ENCODE peak calls at places on chromosome 20, in eight cellular contexts. S, U, X, N, A, T, B and Z are unnamed samples.

GRCh38 chr20:1467355-1468116 is 887 bp upstream of the NSFL1C start:
- DNase-seq in X (no peak), N (peak), T (no peak), S (peak), U (no peak), A (no peak), B (peak), Z (no peak)

GRCh38 chr20:35284267-35284991 is at the start of gene EIF6:
- DNase-seq in A (peak), U (peak), N (peak), B (peak), X (peak), T (peak), S (peak), Z (peak)

GRCh38 chr20:49821850-49822249 is 9.2 kb downstream of the SLC9A8 start:
- DNase-seq in B (no peak), N (no peak), T (no peak), U (peak), S (no peak), X (no peak), A (no peak), Z (no peak)

GRCh38 chr20:50317644-50318043 is 127.0 kb downstream of the CEBPB start:
- DNase-seq in S (no peak), X (no peak), T (no peak), B (peak), N (no peak), U (no peak), A (no peak), Z (no peak)

GRCh38 chr20:49699200-49699992 is 14.3 kb downstream of the B4GALT5 start:
- DNase-seq in S (no peak), B (peak), X (no peak), U (peak), N (no peak), A (peak), T (no peak), Z (no peak)

GRCh38 chr20:57260065-57260958 is 6.1 kb downstream of the BMP7 start:
- DNase-seq in A (no peak), X (no peak), U (no peak), N (peak), S (no peak), B (no peak), T (no peak), Z (no peak)

GRCh38 chr20:20551409-20551808 is 161.0 kb downstream of the RALGAPA2 start:
- DNase-seq in B (no peak), N (no peak), X (no peak), T (no peak), A (no peak), U (no peak), S (no peak), Z (no peak)

GRCh38 chr20:1813674-1814635 is 81.3 kb upstream of the SIRPA start:
- DNase-seq in T (no peak), N (no peak), X (no peak), A (no peak), B (no peak), S (no peak), U (no peak), Z (no peak)

GRCh38 chr20:49663112-49663511 is 50.6 kb downstream of the B4GALT5 start:
- DNase-seq in S (no peak), U (no peak), X (no peak), B (no peak), T (no peak), N (no peak), A (no peak), Z (no peak)

GRCh38 chr20:17956099-17956685 is 12.4 kb downstream of the SNX5 start:
- DNase-seq in S (no peak), X (no peak), T (no peak), N (no peak), U (no peak), A (no peak), B (no peak), Z (no peak)

GRCh38 chr20:17161661-17162410 is 65.0 kb upstream of the PCSK2 start:
- DNase-seq in B (no peak), A (no peak), T (no peak), S (no peak), U (peak), X (no peak), N (no peak), Z (no peak)

GRCh38 chr20:34190679-34191090 is 50.5 kb upstream of the ASIP start:
- DNase-seq in N (peak), B (peak), U (peak), X (peak), S (peak), T (peak), A (peak), Z (peak)

GRCh38 chr20:42435230-42435629 is 754.5 kb downstream of the PTPRT start:
- DNase-seq in A (no peak), U (no peak), N (no peak), B (no peak), X (no peak), S (no peak), T (no peak), Z (no peak)

GRCh38 chr20:38787870-38788269 is 17.6 kb upstream of the PPP1R16B start:
- DNase-seq in U (no peak), S (no peak), N (no peak), B (no peak), X (no peak), T (no peak), A (no peak), Z (no peak)

GRCh38 chr20:57030611-57031600 is 235.5 kb downstream of the BMP7 start:
- DNase-seq in U (peak), S (no peak), B (no peak), X (no peak), A (no peak), T (no peak), N (no peak), Z (no peak)

GRCh38 chr20:62603021-62603906 is 39.0 kb upstream of the SLCO4A1 start:
- DNase-seq in U (peak), T (peak), A (no peak), S (no peak), N (no peak), B (no peak), X (no peak), Z (peak)

GRCh38 chr20:22601361-22602141 is 17.2 kb upstream of the FOXA2 start:
- DNase-seq in T (no peak), B (no peak), N (no peak), S (no peak), U (no peak), A (peak), X (no peak), Z (no peak)

GRCh38 chr20:17395729-17396128 is 135.4 kb downstream of the BFSP1 start:
- DNase-seq in T (no peak), U (no peak), A (no peak), N (no peak), S (no peak), X (no peak), B (no peak), Z (no peak)

GRCh38 chr20:14634666-14635065 is 297.3 kb upstream of the FLRT3 start:
- DNase-seq in S (no peak), A (no peak), T (no peak), N (no peak), X (no peak), B (no peak), U (peak), Z (no peak)

GRCh38 chr20:2408111-2408510 is 27.4 kb downstream of the TGM6 start:
- DNase-seq in U (no peak), A (no peak), X (no peak), S (no peak), N (no peak), B (no peak), T (no peak), Z (no peak)

GRCh38 chr20:43824699-43825402 is 89.8 kb upstream of the TOX2 start:
- DNase-seq in T (no peak), X (no peak), S (no peak), A (no peak), B (peak), U (peak), N (peak), Z (peak)

GRCh38 chr20:18272451-18272850 is 15.9 kb upstream of the ZNF133 start:
- DNase-seq in A (peak), X (no peak), U (peak), B (peak), N (no peak), T (no peak), S (peak), Z (no peak)

GRCh38 chr20:1375515-1375914 is 17.3 kb downstream of the FKBP1A start:
- DNase-seq in B (no peak), U (peak), S (no peak), T (no peak), N (no peak), X (peak), A (no peak), Z (no peak)

GRCh38 chr20:1434571-1435336 is 31.9 kb downstream of the NSFL1C start:
- DNase-seq in N (no peak), X (peak), U (peak), A (no peak), S (peak), B (peak), T (no peak), Z (no peak)

GRCh38 chr20:4555188-4555893 is 166.4 kb upstream of the PRND start:
- DNase-seq in X (peak), N (no peak), B (no peak), A (peak), T (no peak), S (no peak), U (peak), Z (no peak)

GRCh38 chr20:43559588-43559987 is 761 bp downstream of the SGK2 start:
- DNase-seq in N (no peak), S (no peak), U (no peak), T (no peak), A (no peak), X (no peak), B (no peak), Z (no peak)

GRCh38 chr20:50112512-50113419 is at the start of gene UBE2V1:
- DNase-seq in S (peak), U (peak), B (peak), N (peak), A (peak), T (peak), X (peak), Z (peak)

GRCh38 chr20:10475225-10475624 is 40.1 kb downstream of the SLX4IP start:
- DNase-seq in U (no peak), X (no peak), N (no peak), B (no peak), S (no peak), T (no peak), A (no peak), Z (no peak)
- H3K4me3 ChIP-seq in U (no peak), X (no peak), N (no peak), B (no peak), S (no peak), T (no peak), A (no peak), Z (no peak)

GRCh38 chr20:45890997-45891983 is at the start of the genes CTSA and NEURL2:
- DNase-seq in B (peak), T (peak), A (peak), U (peak), N (peak), S (peak), X (peak), Z (peak)

GRCh38 chr20:45894797-45895196 is 3.7 kb downstream of the CTSA start:
- DNase-seq in B (no peak), N (no peak), S (no peak), A (no peak), T (no peak), U (no peak), X (no peak), Z (no peak)

GRCh38 chr20:45893831-45894230 is 2.7 kb downstream of the CTSA start:
- DNase-seq in S (no peak), U (no peak), B (no peak), T (no peak), A (no peak), X (no peak), N (no peak), Z (no peak)

GRCh38 chr20:45892049-45892816 is 1.1 kb downstream of the CTSA start:
- DNase-seq in N (peak), A (peak), X (no peak), B (peak), U (peak), T (no peak), S (no peak), Z (no peak)

GRCh38 chr20:45892828-45893500 is 1.8 kb downstream of the CTSA start:
- DNase-seq in N (no peak), T (no peak), X (no peak), U (no peak), B (no peak), A (no peak), S (no peak), Z (no peak)
- H3K4me3 ChIP-seq in N (no peak), T (no peak), X (peak), U (no peak), B (no peak), A (no peak), S (no peak), Z (no peak)

GRCh38 chr20:63617092-63617875 is 9.6 kb downstream of the GMEB2 start:
- DNase-seq in U (no peak), N (no peak), A (no peak), T (no peak), B (no peak), X (no peak), S (no peak), Z (no peak)
- H3K4me3 ChIP-seq in U (no peak), N (no peak), A (no peak), T (no peak), B (no peak), X (no peak), S (no peak), Z (no peak)

DNA sequence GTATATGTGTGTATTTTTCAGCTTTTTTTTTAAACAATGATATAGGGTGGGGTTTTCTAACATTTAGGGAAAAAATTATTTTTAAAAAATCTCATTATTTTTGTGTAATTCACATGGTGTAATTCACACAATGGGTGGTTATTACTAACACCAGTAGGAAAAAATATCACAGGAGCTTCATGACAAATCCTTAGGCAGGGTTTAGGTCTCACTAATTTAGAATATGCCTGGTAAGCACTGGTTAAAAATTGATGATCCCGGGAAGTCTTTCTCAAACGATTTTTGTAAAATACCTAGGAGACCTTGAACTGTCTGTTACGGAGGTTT is 29.5 kb upstream of the ZNF217 start:
- DNase-seq in U (no peak), T (no peak), X (no peak), B (no peak), N (no peak), S (no peak), A (no peak), Z (no peak)
- H3K4me3 ChIP-seq in U (peak), T (peak), X (peak), B (peak), N (peak), S (peak), A (peak), Z (peak)

DNA sequence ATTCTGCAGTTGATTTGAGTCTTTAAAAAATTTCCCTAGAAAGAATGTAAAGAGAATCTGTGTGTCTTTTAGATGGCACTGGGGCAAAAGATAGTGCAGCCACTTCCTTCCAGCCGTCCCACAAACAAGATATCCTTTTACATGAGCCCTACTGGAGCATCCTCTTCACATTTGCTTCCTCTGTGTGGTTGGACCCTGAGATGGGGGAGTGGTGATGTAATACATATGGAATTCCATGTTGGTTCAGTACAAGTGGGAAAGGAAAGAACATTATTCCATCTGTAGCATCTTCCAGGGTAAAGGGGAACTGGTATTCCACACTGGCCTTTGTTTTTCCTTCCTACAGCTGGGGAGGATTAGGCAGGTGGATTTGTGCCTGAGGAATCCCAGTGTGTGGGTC is 78.9 kb upstream of the ISM1 start:
- DNase-seq in S (no peak), A (no peak), U (no peak), B (no peak), N (peak), T (no peak), X (no peak), Z (no peak)
- H3K4me3 ChIP-seq in S (no peak), A (no peak), U (no peak), B (no peak), N (no peak), T (no peak), X (no peak), Z (no peak)

GRCh38 chr20:31662372-31662854 is 24.7 kb downstream of the COX4I2 start:
- DNase-seq in N (no peak), B (no peak), S (no peak), T (no peak), U (no peak), A (no peak), X (no peak), Z (no peak)
- H3K4me3 ChIP-seq in N (no peak), B (peak), S (no peak), T (no peak), U (peak), A (peak), X (no peak), Z (no peak)